ENCODE peak calls at places on chromosome 21, in nine cellular contexts. W, Y, O, U, R, A, X, T and E are unnamed samples.

GRCh38 chr21:39882186-39882882 is 15.1 kb downstream of the PCP4 start:
- DNase-seq in W (no peak), Y (no peak), O (no peak), U (no peak), R (no peak), A (no peak), X (no peak), T (peak; percentile 88), E (no peak)

GRCh38 chr21:33685613-33686197 is 43.4 kb downstream of the ITSN1 start:
- DNase-seq in W (no peak), Y (no peak), O (peak; percentile 18), U (no peak), R (no peak), A (peak; percentile 85), X (no peak), T (peak; percentile 7), E (no peak)

GRCh38 chr21:28521932-28522826 is 470.5 kb downstream of the LTN1 start:
- DNase-seq in W (peak; percentile 63), Y (no peak), O (peak; percentile 21), U (no peak), R (no peak), A (peak; percentile 41), X (no peak), T (peak; percentile 33), E (peak; percentile 10)

GRCh38 chr21:44300262-44300959 is 558 bp downstream of the PFKL start:
- DNase-seq in W (peak; percentile 82), Y (peak; percentile 63), O (no peak), U (peak; percentile 56), R (peak; percentile 87), A (peak; percentile 54), X (peak; percentile 74), T (peak; percentile 80), E (no peak)

GRCh38 chr21:37496972-37497371 is 130.4 kb downstream of the DYRK1A start:
- DNase-seq in W (no peak), Y (peak; percentile 4), O (no peak), U (no peak), R (no peak), A (no peak), X (no peak), T (no peak), E (no peak)

GRCh38 chr21:29403922-29404538 is 105.3 kb downstream of the BACH1 start:
- DNase-seq in W (no peak), Y (no peak), O (no peak), U (no peak), R (no peak), A (no peak), X (no peak), T (no peak), E (no peak)

GRCh38 chr21:41834252-41834925 is 44.8 kb downstream of the PRDM15 start:
- DNase-seq in W (no peak), Y (no peak), O (no peak), U (no peak), R (no peak), A (no peak), X (no peak), T (peak; percentile 18), E (no peak)

GRCh38 chr21:46049890-46050650 is 47.8 kb upstream of the COL6A2 start:
- DNase-seq in W (no peak), Y (no peak), O (no peak), U (no peak), R (no peak), A (no peak), X (no peak), T (no peak), E (no peak)

GRCh38 chr21:34992736-34993135 is 56.4 kb downstream of the RUNX1 start:
- DNase-seq in W (no peak), Y (no peak), O (no peak), U (peak; percentile 42), R (peak; percentile 71), A (no peak), X (no peak), T (no peak), E (no peak)

GRCh38 chr21:43338951-43339350 is 88.0 kb downstream of the SIK1 start:
- DNase-seq in W (no peak), Y (no peak), O (no peak), U (no peak), R (no peak), A (no peak), X (no peak), T (no peak), E (no peak)

GRCh38 chr21:17416139-17416538 is 96.7 kb upstream of the CXADR start:
- DNase-seq in W (no peak), Y (no peak), O (peak; percentile 47), U (no peak), R (no peak), A (no peak), X (no peak), T (no peak), E (no peak)

GRCh38 chr21:26846036-26846931 is 1.1 kb upstream of the ADAMTS1 start:
- DNase-seq in W (peak; percentile 90), Y (no peak), O (no peak), U (peak; percentile 66), R (peak; percentile 92), A (peak; percentile 83), X (peak; percentile 4), T (no peak), E (no peak)

GRCh38 chr21:15986277-15986676 is 256.5 kb downstream of the USP25 start:
- DNase-seq in W (no peak), Y (no peak), O (no peak), U (no peak), R (no peak), A (no peak), X (no peak), T (no peak), E (no peak)

GRCh38 chr21:41315726-41316125 is 875 bp upstream of the FAM3B start:
- DNase-seq in W (no peak), Y (no peak), O (no peak), U (no peak), R (no peak), A (no peak), X (no peak), T (no peak), E (no peak)

GRCh38 chr21:45011426-45011825 is 63.0 kb upstream of the ADARB1 start:
- DNase-seq in W (no peak), Y (no peak), O (no peak), U (no peak), R (peak; percentile 16), A (no peak), X (no peak), T (no peak), E (no peak)

GRCh38 chr21:38470762-38471161 is 27.5 kb downstream of the ERG start:
- DNase-seq in W (no peak), Y (no peak), O (no peak), U (no peak), R (no peak), A (no peak), X (no peak), T (no peak), E (no peak)

GRCh38 chr21:25385912-25386474 is 221.3 kb downstream of the MRPL39 start:
- DNase-seq in W (peak; percentile 73), Y (no peak), O (peak; percentile 47), U (no peak), R (no peak), A (peak; percentile 69), X (no peak), T (peak; percentile 36), E (no peak)

GRCh38 chr21:36629061-36629460 is 69.9 kb upstream of the SIM2 start:
- DNase-seq in W (no peak), Y (no peak), O (no peak), U (no peak), R (no peak), A (no peak), X (no peak), T (no peak), E (no peak)

GRCh38 chr21:14737278-14737677 is 191.2 kb upstream of the SAMSN1 start:
- DNase-seq in W (no peak), Y (no peak), O (no peak), U (no peak), R (no peak), A (no peak), X (no peak), T (no peak), E (no peak)

GRCh38 chr21:28111151-28111619 is 881.5 kb downstream of the LTN1 start:
- DNase-seq in W (no peak), Y (no peak), O (peak; percentile 95), U (no peak), R (peak; percentile 59), A (peak; percentile 73), X (no peak), T (no peak), E (peak; percentile 44)

GRCh38 chr21:26769613-26770188 is 75.5 kb downstream of the ADAMTS1 start:
- DNase-seq in W (no peak), Y (no peak), O (peak; percentile 20), U (no peak), R (no peak), A (peak; percentile 67), X (no peak), T (no peak), E (no peak)

GRCh38 chr21:37062592-37062933 is 10.3 kb downstream of the PIGP start:
- DNase-seq in W (no peak), Y (no peak), O (no peak), U (no peak), R (no peak), A (no peak), X (no peak), T (no peak), E (no peak)

GRCh38 chr21:33587792-33588484 is 546 bp downstream of the DONSON start:
- DNase-seq in W (peak; percentile 76), Y (no peak), O (no peak), U (no peak), R (peak; percentile 60), A (peak; percentile 30), X (peak; percentile 44), T (peak; percentile 58), E (no peak)

GRCh38 chr21:43188712-43189151 is 19.9 kb downstream of the CRYAA start:
- DNase-seq in W (peak; percentile 33), Y (no peak), O (no peak), U (peak; percentile 77), R (peak; percentile 41), A (no peak), X (no peak), T (no peak), E (no peak)

GRCh38 chr21:42389449-42389835 is 6.4 kb downstream of the TMPRSS3 start:
- DNase-seq in W (no peak), Y (no peak), O (no peak), U (no peak), R (no peak), A (no peak), X (no peak), T (peak; percentile 44), E (no peak)

GRCh38 chr21:35933466-35933865 is 126.9 kb downstream of the SETD4 start:
- DNase-seq in W (peak; percentile 49), Y (no peak), O (no peak), U (no peak), R (peak; percentile 67), A (peak; percentile 97), X (peak; percentile 3), T (no peak), E (no peak)

GRCh38 chr21:38938343-38938742 is 132.6 kb downstream of the ETS2 start:
- DNase-seq in W (peak; percentile 61), Y (no peak), O (no peak), U (no peak), R (no peak), A (no peak), X (peak; percentile 37), T (peak; percentile 33), E (no peak)

GRCh38 chr21:42559326-42559725 is 45.7 kb downstream of the SLC37A1 start:
- DNase-seq in W (no peak), Y (no peak), O (no peak), U (no peak), R (peak; percentile 11), A (no peak), X (no peak), T (no peak), E (no peak)

GRCh38 chr21:41928621-41929220 is 25.1 kb downstream of the C2CD2 start:
- DNase-seq in W (no peak), Y (no peak), O (no peak), U (no peak), R (no peak), A (no peak), X (no peak), T (peak; percentile 66), E (no peak)

GRCh38 chr21:44871576-44872265 is 1.8 kb downstream of the PTTG1IP start:
- DNase-seq in W (no peak), Y (peak; percentile 28), O (no peak), U (no peak), R (peak; percentile 71), A (peak; percentile 71), X (no peak), T (no peak), E (peak; percentile 50)

GRCh38 chr21:18275740-18276139 is 31.1 kb downstream of the CHODL start:
- DNase-seq in W (no peak), Y (no peak), O (no peak), U (no peak), R (no peak), A (no peak), X (no peak), T (peak; percentile 93), E (no peak)